ENCODE peak calls at places on chromosomes 4 and X, in six cellular contexts. K, V, D, U, X and G are unnamed samples.

GRCh38 chr4:119210760-119211159 is 1.8 kb upstream of the USP53 start:
- DNase-seq in K (no peak), V (no peak), D (no peak), U (no peak), X (no peak), G (no peak)

GRCh38 chr4:155667538-155668511 is 1.2 kb downstream of the GUCY1A1 start:
- DNase-seq in K (peak), V (peak), D (peak), U (no peak), X (no peak), G (peak)

GRCh38 chr4:15004701-15005301 is 2.5 kb downstream of the CPEB2 start:
- DNase-seq in K (peak), V (peak), D (peak), U (peak), X (no peak), G (no peak)

GRCh38 chrX:87873347-87873941 is 355.8 kb downstream of the KLHL4 start:
- DNase-seq in K (no peak), V (no peak), D (no peak), U (no peak), X (no peak), G (no peak)

GRCh38 chr4:153792893-153793227 is 4.0 kb upstream of the SFRP2 start:
- DNase-seq in K (no peak), V (no peak), D (no peak), U (no peak), X (no peak), G (no peak)

GRCh38 chrX:136046295-136046894 is 61.2 kb downstream of the SLC9A6 start:
- DNase-seq in K (no peak), V (no peak), D (no peak), U (no peak), X (no peak), G (no peak)

GRCh38 chr4:115575851-115576250 is 462.4 kb upstream of the NDST4 start:
- DNase-seq in K (no peak), V (no peak), D (no peak), U (no peak), X (no peak), G (no peak)

GRCh38 chrX:55582447-55582846 is 40.8 kb upstream of the FOXR2 start:
- DNase-seq in K (no peak), V (no peak), D (no peak), U (no peak), X (no peak), G (no peak)

GRCh38 chrX:9530848-9531274 is 66.0 kb downstream of the TBL1X start:
- DNase-seq in K (peak), V (peak), D (peak), U (peak), X (peak), G (peak)

GRCh38 chr4:148067307-148067916 is 335.5 kb downstream of the ARHGAP10 start:
- DNase-seq in K (no peak), V (no peak), D (no peak), U (no peak), X (no peak), G (no peak)

GRCh38 chrX:15336023-15336413 is 695 bp upstream of the PIGA start:
- DNase-seq in K (peak), V (no peak), D (no peak), U (no peak), X (no peak), G (peak)

GRCh38 chr4:106039796-106040195 is 144.5 kb downstream of the NPNT start:
- DNase-seq in K (no peak), V (no peak), D (no peak), U (no peak), X (no peak), G (no peak)

GRCh38 chrX:3403748-3404147 is 57.3 kb upstream of the MXRA5 start:
- DNase-seq in K (no peak), V (no peak), D (no peak), U (no peak), X (no peak), G (no peak)

GRCh38 chr4:55098805-55099204 is 26.6 kb downstream of the KDR start:
- DNase-seq in K (no peak), V (no peak), D (no peak), U (no peak), X (no peak), G (no peak)

GRCh38 chr4:177351611-177352010 is 41.9 kb downstream of the NEIL3 start:
- DNase-seq in K (no peak), V (no peak), D (no peak), U (no peak), X (no peak), G (peak)

GRCh38 chrX:39613508-39613921 is 484.2 kb downstream of the BCOR start:
- DNase-seq in K (peak), V (no peak), D (peak), U (peak), X (no peak), G (no peak)

GRCh38 chr4:72468904-72469502 is 100.0 kb downstream of the ADAMTS3 start:
- DNase-seq in K (peak), V (no peak), D (peak), U (no peak), X (no peak), G (no peak)

GRCh38 chrX:23854945-23855344 is 52.8 kb downstream of the APOO start:
- DNase-seq in K (no peak), V (no peak), D (no peak), U (no peak), X (no peak), G (no peak)

GRCh38 chrX:48508400-48509244 is at the start of gene PORCN:
- DNase-seq in K (peak), V (peak), D (peak), U (peak), X (peak), G (peak)

GRCh38 chr4:2829933-2830451 is 13.7 kb upstream of the ADD1 start:
- DNase-seq in K (no peak), V (peak), D (no peak), U (no peak), X (no peak), G (no peak)

GRCh38 chr4:23789765-23790164 is 100.1 kb downstream of the PPARGC1A start:
- DNase-seq in K (no peak), V (no peak), D (no peak), U (no peak), X (no peak), G (no peak)

GRCh38 chr4:144580421-144580820 is 65.5 kb upstream of the HHIP start:
- DNase-seq in K (no peak), V (no peak), D (no peak), U (no peak), X (no peak), G (no peak)

GRCh38 chr4:108155373-108155772 is 13.4 kb downstream of the LEF1 start:
- DNase-seq in K (peak), V (no peak), D (no peak), U (no peak), X (no peak), G (no peak)

GRCh38 chrX:25020391-25021131 is 4.8 kb upstream of the ARX start:
- DNase-seq in K (no peak), V (no peak), D (no peak), U (no peak), X (no peak), G (no peak)

GRCh38 chr4:102007959-102008425 is 217.5 kb downstream of the BANK1 start:
- DNase-seq in K (no peak), V (peak), D (no peak), U (no peak), X (no peak), G (no peak)

GRCh38 chrX:39854772-39855747 is 242.7 kb downstream of the BCOR start:
- DNase-seq in K (peak), V (no peak), D (peak), U (peak), X (no peak), G (no peak)